ENCODE peak calls at places on chromosomes 16 and 17, in six cellular contexts. F is GM12891, D is sigmoid colon, Y is transverse colon, N is stomach, E is spleen. L is an unnamed sample.

GRCh38 chr17:61400058-61400785 is 579 bp downstream of the TBX2 start:
- DNase-seq in F (no peak), E (no peak), D (peak; percentile 60), N (no peak), Y (no peak), L (no peak)

GRCh38 chr17:44444735-44445105 is 55.3 kb upstream of the ITGA2B start:
- DNase-seq in N (no peak), F (no peak), E (no peak), Y (no peak), D (no peak), L (no peak)

GRCh38 chr16:15996432-15997109 is 47.2 kb downstream of the ABCC1 start:
- DNase-seq in N (peak; percentile 34), D (peak; percentile 78), F (no peak), E (no peak), Y (no peak), L (no peak)

GRCh38 chr16:52227851-52228250 is 319.1 kb downstream of the TOX3 start:
- DNase-seq in F (no peak), D (no peak), E (no peak), N (no peak), Y (no peak), L (no peak)

GRCh38 chr16:81627024-81627423 is 152.1 kb upstream of the PLCG2 start:
- DNase-seq in N (no peak), Y (no peak), E (no peak), D (no peak), F (no peak), L (no peak)

GRCh38 chr17:3547628-3548027 is 10.0 kb downstream of the TRPV3 start:
- DNase-seq in Y (no peak), F (no peak), N (no peak), D (no peak), E (no peak), L (no peak)

GRCh38 chr16:24800586-24800985 is 45.2 kb upstream of the SLC5A11 start:
- DNase-seq in Y (no peak), F (no peak), N (no peak), E (no peak), D (no peak), L (no peak)

GRCh38 chr16:22141746-22142145 is 20.6 kb upstream of the SDR42E2 start:
- DNase-seq in E (no peak), Y (no peak), D (no peak), N (no peak), F (no peak), L (no peak)

GRCh38 chr16:77169650-77170236 is 21.2 kb upstream of the MON1B start:
- DNase-seq in Y (peak; percentile 23), F (no peak), D (no peak), N (peak; percentile 47), E (no peak), L (no peak)

GRCh38 chr16:48384305-48384981 is 770 bp downstream of the SIAH1 start:
- DNase-seq in N (peak; percentile 59), E (peak; percentile 91), F (peak; percentile 58), Y (peak; percentile 66), D (peak; percentile 81), L (peak; percentile 92)

GRCh38 chr17:290121-290521 is 62.5 kb downstream of the RPH3AL start:
- DNase-seq in D (peak; percentile 42), E (peak; percentile 55), N (no peak), F (no peak), Y (no peak), L (peak; percentile 8)

GRCh38 chr16:11099672-11100195 is 155.4 kb downstream of the CLEC16A start:
- DNase-seq in N (no peak), F (no peak), E (no peak), D (no peak), Y (no peak), L (no peak)

GRCh38 chr17:56047321-56047720 is 106.0 kb upstream of the ANKFN1 start:
- DNase-seq in E (no peak), Y (no peak), D (no peak), N (no peak), F (no peak), L (no peak)

GRCh38 chr17:47238321-47239010 is 15.2 kb upstream of the ITGB3 start:
- DNase-seq in Y (no peak), E (no peak), D (no peak), N (no peak), F (no peak), L (peak; percentile 78)

GRCh38 chr17:47240806-47241205 is 12.8 kb upstream of the ITGB3 start:
- DNase-seq in Y (no peak), F (no peak), N (no peak), D (no peak), E (no peak), L (no peak)

GRCh38 chr17:47240375-47240764 is 13.3 kb upstream of the ITGB3 start:
- DNase-seq in Y (no peak), D (no peak), E (no peak), F (no peak), N (no peak), L (no peak)

GRCh38 chr17:47237841-47238240 is 15.8 kb upstream of the ITGB3 start:
- DNase-seq in D (no peak), N (no peak), Y (no peak), F (no peak), E (no peak), L (no peak)

GRCh38 chr17:47239663-47240374 is 13.8 kb upstream of the ITGB3 start:
- DNase-seq in F (no peak), D (peak; percentile 89), Y (peak; percentile 60), N (peak; percentile 50), E (no peak), L (peak; percentile 6)
- TF ChIP-seq POLR2AphosphoS5 in F (no peak), D (peak; percentile 75), Y (no peak), N (peak; percentile 78), E (peak; percentile 42), L (peak; percentile 85)

DNA sequence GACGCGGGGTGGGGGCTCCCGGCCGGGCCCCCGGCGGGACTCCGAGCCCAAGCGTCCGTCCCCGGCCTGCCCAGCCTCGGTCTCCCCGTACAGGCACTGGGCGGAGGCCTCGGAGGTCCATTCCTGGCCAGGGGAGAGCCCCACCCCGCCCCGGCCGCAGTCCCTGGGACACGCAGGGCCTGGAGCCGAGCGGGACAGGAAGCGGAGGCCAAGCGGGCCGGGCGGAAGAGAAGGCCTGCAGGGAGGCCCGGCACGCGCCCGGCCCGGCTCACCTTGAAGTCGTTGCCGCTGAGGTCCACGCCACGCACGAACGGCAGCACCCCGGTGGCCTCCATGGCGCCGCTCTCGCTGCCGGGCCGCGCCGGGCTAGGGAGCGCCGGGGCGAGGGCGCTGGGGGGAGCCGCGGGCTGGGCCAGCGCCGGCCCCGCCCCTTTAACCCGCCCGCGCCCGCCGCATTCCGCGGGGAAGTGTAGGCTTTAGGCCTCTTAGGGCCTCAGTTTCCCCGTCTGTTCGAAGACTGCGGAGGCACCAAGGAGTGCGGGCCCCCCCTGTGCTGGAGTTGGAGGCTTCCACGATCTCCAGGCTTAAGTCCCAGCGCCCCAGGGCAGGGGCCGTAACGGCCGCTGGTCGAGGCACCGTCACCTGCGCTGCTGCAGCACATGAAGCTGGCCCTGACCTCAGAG is at the start of gene FLII:
- DNase-seq in E (peak; percentile 93), D (peak; percentile 78), N (peak; percentile 61), Y (peak; percentile 71), F (peak; percentile 71), L (peak; percentile 59)
- TF ChIP-seq POLR2AphosphoS5 in E (peak; percentile 85), D (peak; percentile 77), N (peak; percentile 81), Y (peak; percentile 89), F (no peak), L (peak; percentile 82)

GRCh38 chr17:35973333-35974260 is 7.7 kb downstream of the CCL16 start:
- DNase-seq in E (no peak), Y (no peak), N (no peak), F (no peak), D (no peak), L (no peak)
- TF ChIP-seq POLR2AphosphoS5 in E (no peak), Y (no peak), N (no peak), F (no peak), D (no peak), L (no peak)

GRCh38 chr16:87949071-87949744 is 2.0 kb upstream of the BANP start:
- DNase-seq in N (no peak), F (no peak), Y (peak; percentile 41), E (no peak), D (no peak), L (no peak)
- TF ChIP-seq POLR2AphosphoS5 in N (no peak), F (no peak), Y (no peak), E (no peak), D (no peak), L (no peak)